ENCODE peak calls at places on chromosomes 13 and 19, in five cellular contexts. One of them, this sample, is unnamed.

GRCh38 chr19:46144756-46145155 is 3.3 kb upstream of the IGFL2 start:
- DNase-seq in A673: no peak
- DNase-seq in activated CD8-positive, alpha-beta T cell treated with anti-CD3 and anti-CD28 coated beads for 36 hours: no peak
- DNase-seq in NCI-H2029 treated with DMSO at 0.1 percent for 48 hours: no peak
- DNase-seq in GF-D8: no peak
- DNase-seq in this sample: no peak

GRCh38 chr13:67283602-67284001 is 53.5 kb upstream of the PCDH9 start:
- DNase-seq in NCI-H2029 treated with DMSO at 0.1 percent for 48 hours: no peak
- DNase-seq in activated CD8-positive, alpha-beta T cell treated with anti-CD3 and anti-CD28 coated beads for 36 hours: no peak
- DNase-seq in GF-D8: no peak
- DNase-seq in A673: no peak
- DNase-seq in this sample: no peak

GRCh38 chr13:106513025-106513424 is 22.4 kb downstream of the EFNB2 start:
- DNase-seq in GF-D8: no peak
- DNase-seq in activated CD8-positive, alpha-beta T cell treated with anti-CD3 and anti-CD28 coated beads for 36 hours: no peak
- DNase-seq in A673: no peak
- DNase-seq in NCI-H2029 treated with DMSO at 0.1 percent for 48 hours: no peak
- DNase-seq in this sample: no peak

GRCh38 chr19:33373701-33374405 is at the start of gene CEBPG:
- DNase-seq in GF-D8: no peak
- DNase-seq in NCI-H2029 treated with DMSO at 0.1 percent for 48 hours: no peak
- DNase-seq in A673: peak; percentile 62
- DNase-seq in activated CD8-positive, alpha-beta T cell treated with anti-CD3 and anti-CD28 coated beads for 36 hours: peak; percentile 58
- DNase-seq in this sample: peak; percentile 66

GRCh38 chr13:50650936-50651638 is 192.4 kb downstream of the DLEU7 start:
- DNase-seq in NCI-H2029 treated with DMSO at 0.1 percent for 48 hours: no peak
- DNase-seq in GF-D8: no peak
- DNase-seq in activated CD8-positive, alpha-beta T cell treated with anti-CD3 and anti-CD28 coated beads for 36 hours: no peak
- DNase-seq in A673: no peak
- DNase-seq in this sample: no peak

GRCh38 chr19:13024126-13024957 is 29.1 kb downstream of the NFIX start:
- DNase-seq in GF-D8: no peak
- DNase-seq in NCI-H2029 treated with DMSO at 0.1 percent for 48 hours: peak; percentile 19
- DNase-seq in activated CD8-positive, alpha-beta T cell treated with anti-CD3 and anti-CD28 coated beads for 36 hours: no peak
- DNase-seq in A673: no peak
- DNase-seq in this sample: no peak

GRCh38 chr13:43848250-43848649 is 31.3 kb downstream of the CCDC122 start:
- DNase-seq in NCI-H2029 treated with DMSO at 0.1 percent for 48 hours: no peak
- DNase-seq in GF-D8: peak; percentile 81
- DNase-seq in activated CD8-positive, alpha-beta T cell treated with anti-CD3 and anti-CD28 coated beads for 36 hours: no peak
- DNase-seq in A673: no peak
- DNase-seq in this sample: no peak

GRCh38 chr13:35475960-35476943 is at the start of gene MAB21L1:
- DNase-seq in A673: no peak
- DNase-seq in activated CD8-positive, alpha-beta T cell treated with anti-CD3 and anti-CD28 coated beads for 36 hours: peak; percentile 22
- DNase-seq in GF-D8: no peak
- DNase-seq in NCI-H2029 treated with DMSO at 0.1 percent for 48 hours: peak; percentile 58
- DNase-seq in this sample: no peak

GRCh38 chr13:99992376-99992775 is 10.8 kb downstream of the ZIC2 start:
- DNase-seq in GF-D8: no peak
- DNase-seq in NCI-H2029 treated with DMSO at 0.1 percent for 48 hours: no peak
- DNase-seq in A673: peak; percentile 78
- DNase-seq in activated CD8-positive, alpha-beta T cell treated with anti-CD3 and anti-CD28 coated beads for 36 hours: no peak
- DNase-seq in this sample: no peak

GRCh38 chr13:112740502-112741131 is 50.8 kb downstream of the ATP11A start:
- DNase-seq in NCI-H2029 treated with DMSO at 0.1 percent for 48 hours: no peak
- DNase-seq in A673: peak; percentile 61
- DNase-seq in activated CD8-positive, alpha-beta T cell treated with anti-CD3 and anti-CD28 coated beads for 36 hours: no peak
- DNase-seq in GF-D8: no peak
- DNase-seq in this sample: no peak

GRCh38 chr19:17754634-17755532 is 3.6 kb downstream of the FCHO1 start:
- DNase-seq in GF-D8: no peak
- DNase-seq in A673: no peak
- DNase-seq in NCI-H2029 treated with DMSO at 0.1 percent for 48 hours: no peak
- DNase-seq in activated CD8-positive, alpha-beta T cell treated with anti-CD3 and anti-CD28 coated beads for 36 hours: peak; percentile 51
- DNase-seq in this sample: no peak

GRCh38 chr19:4730740-4731171 is 7.1 kb upstream of the DPP9 start:
- DNase-seq in GF-D8: no peak
- DNase-seq in activated CD8-positive, alpha-beta T cell treated with anti-CD3 and anti-CD28 coated beads for 36 hours: peak; percentile 77
- DNase-seq in A673: peak; percentile 29
- DNase-seq in NCI-H2029 treated with DMSO at 0.1 percent for 48 hours: no peak
- DNase-seq in this sample: peak; percentile 78

GRCh38 chr19:1856698-1857603 is 6.4 kb downstream of the KLF16 start:
- DNase-seq in activated CD8-positive, alpha-beta T cell treated with anti-CD3 and anti-CD28 coated beads for 36 hours: peak; percentile 72
- DNase-seq in NCI-H2029 treated with DMSO at 0.1 percent for 48 hours: no peak
- DNase-seq in GF-D8: peak; percentile 81
- DNase-seq in A673: no peak
- DNase-seq in this sample: peak; percentile 79